ENCODE peak calls at places on chromosomes 13 and 19, in seven cellular contexts. Z, T, O, Y, E, G and B are unnamed samples.

GRCh38 chr13:51823351-51823750 is 19.4 kb upstream of the DHRS12 start:
- DNase-seq in Z (no peak), T (no peak), O (no peak), Y (no peak), E (no peak), G (no peak), B (no peak)

GRCh38 chr19:8525401-8525684 is 11.4 kb upstream of the ZNF414 start:
- DNase-seq in Z (no peak), T (no peak), O (no peak), Y (no peak), E (no peak), G (no peak), B (no peak)

GRCh38 chr19:13154241-13154778 is 4.1 kb downstream of the IER2 start:
- DNase-seq in Z (peak; percentile 96), T (peak; percentile 96), O (peak; percentile 70), Y (peak; percentile 96), E (no peak), G (peak; percentile 40), B (no peak)

GRCh38 chr19:40512473-40513344 is 45.9 kb downstream of the SPTBN4 start:
- DNase-seq in Z (peak; percentile 91), T (no peak), O (no peak), Y (peak; percentile 9), E (no peak), G (peak; percentile 35), B (no peak)

GRCh38 chr19:14305706-14306105 is 75.5 kb upstream of the ADGRE5 start:
- DNase-seq in Z (no peak), T (no peak), O (no peak), Y (no peak), E (no peak), G (no peak), B (no peak)

GRCh38 chr13:51959773-51960172 is 51.5 kb downstream of the ATP7B start:
- DNase-seq in Z (no peak), T (no peak), O (no peak), Y (no peak), E (no peak), G (no peak), B (no peak)

GRCh38 chr19:16268676-16269319 is 55.8 kb upstream of the KLF2 start:
- DNase-seq in Z (no peak), T (no peak), O (no peak), Y (no peak), E (no peak), G (no peak), B (no peak)

GRCh38 chr19:3632739-3633558 is 6.4 kb upstream of the CACTIN start:
- DNase-seq in Z (no peak), T (no peak), O (no peak), Y (no peak), E (no peak), G (no peak), B (no peak)

GRCh38 chr19:17333611-17334413 is 843 bp downstream of the ANO8 start:
- DNase-seq in Z (peak; percentile 100), T (no peak), O (no peak), Y (peak; percentile 64), E (no peak), G (no peak), B (no peak)

GRCh38 chr13:80070024-80070703 is 270.8 kb downstream of the SPRY2 start:
- DNase-seq in Z (no peak), T (no peak), O (no peak), Y (no peak), E (no peak), G (no peak), B (no peak)

GRCh38 chr13:44904982-44905381 is 84.3 kb downstream of the NUFIP1 start:
- DNase-seq in Z (peak; percentile 77), T (no peak), O (no peak), Y (peak; percentile 98), E (no peak), G (no peak), B (peak; percentile 86)

GRCh38 chr19:1131718-1132552 is 28.1 kb downstream of the GPX4 start:
- DNase-seq in Z (peak; percentile 100), T (peak; percentile 82), O (peak; percentile 77), Y (peak; percentile 92), E (no peak), G (no peak), B (no peak)
- TF ChIP-seq CTCF in Z (no peak), T (peak; percentile 16), O (no peak), Y (peak; percentile 4), E (no peak), G (no peak), B (no peak)

GRCh38 chr13:69681722-69682121 is 425.9 kb upstream of the ATXN8OS start:
- DNase-seq in Z (no peak), T (no peak), O (no peak), Y (no peak), E (no peak), G (no peak), B (no peak)
- TF ChIP-seq CTCF in Z (no peak), T (no peak), O (no peak), Y (no peak), E (no peak), G (no peak), B (no peak)

GRCh38 chr19:48646192-48646911 is 365 bp upstream of the CA11 start:
- DNase-seq in Z (peak; percentile 97), T (peak; percentile 84), O (peak; percentile 88), Y (peak; percentile 87), E (peak; percentile 87), G (peak; percentile 92), B (peak; percentile 96)
- TF ChIP-seq CTCF in Z (peak; percentile 66), T (peak; percentile 62), O (peak; percentile 94), Y (peak; percentile 71), E (peak; percentile 72), G (peak; percentile 79), B (peak; percentile 89)

DNA sequence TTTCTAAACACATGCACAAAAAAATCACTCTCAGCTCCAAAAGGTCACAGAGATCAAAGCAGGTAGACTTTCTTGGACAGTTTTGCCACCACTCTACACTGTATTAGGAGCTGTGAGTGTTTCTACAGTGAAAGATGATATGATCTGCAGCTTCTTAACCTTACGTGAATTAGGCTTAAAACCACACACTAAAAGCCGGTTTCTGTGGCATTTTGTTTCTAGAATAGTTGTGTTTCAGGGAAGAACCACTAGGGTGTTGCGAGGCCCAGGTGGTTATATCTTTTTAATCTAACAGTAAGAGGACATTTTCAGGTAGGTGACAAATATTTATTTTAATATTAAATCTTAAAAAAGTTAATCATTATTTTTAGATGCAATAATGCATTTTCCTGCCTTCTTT is 216.4 kb downstream of the KLF5 start:
- DNase-seq in Z (no peak), T (no peak), O (no peak), Y (no peak), E (no peak), G (no peak), B (no peak)
- TF ChIP-seq CTCF in Z (no peak), T (no peak), O (no peak), Y (no peak), E (no peak), G (peak; percentile 23), B (no peak)

GRCh38 chr13:20037908-20038307 is 79.4 kb downstream of the ZMYM2 start:
- DNase-seq in Z (no peak), T (no peak), O (no peak), Y (no peak), E (no peak), G (no peak), B (no peak)

GRCh38 chr13:20033486-20033885 is 75.0 kb downstream of the ZMYM2 start:
- DNase-seq in Z (no peak), T (no peak), O (no peak), Y (no peak), E (no peak), G (no peak), B (no peak)

GRCh38 chr13:20035130-20035529 is 76.6 kb downstream of the ZMYM2 start:
- DNase-seq in Z (peak; percentile 3), T (no peak), O (no peak), Y (peak; percentile 18), E (no peak), G (no peak), B (no peak)
- TF ChIP-seq CTCF in Z (no peak), T (no peak), O (peak; percentile 29), Y (no peak), E (no peak), G (no peak), B (peak; percentile 23)

DNA sequence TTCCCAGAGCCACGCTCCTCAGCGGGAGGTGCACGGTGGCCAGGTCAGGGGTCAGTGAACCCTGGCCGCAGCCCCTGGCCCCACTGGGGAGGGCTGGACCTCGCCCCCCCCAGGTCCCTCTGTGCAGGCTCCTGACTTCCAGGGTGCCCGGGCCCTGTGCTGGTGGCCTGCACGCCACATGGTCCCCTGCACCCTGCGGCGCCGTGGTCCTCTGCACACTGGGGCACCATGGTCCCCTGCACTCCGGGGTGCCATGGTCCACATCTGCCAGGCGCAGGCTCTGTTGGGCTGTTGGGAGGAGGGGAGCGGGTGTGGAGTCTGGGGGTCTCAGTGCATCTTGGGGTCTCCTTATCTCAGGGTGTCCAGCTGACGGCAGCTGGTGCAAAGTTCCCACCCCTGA is 23.3 kb upstream of the TMEM255B start:
- DNase-seq in Z (no peak), T (no peak), O (no peak), Y (no peak), E (peak; percentile 20), G (no peak), B (no peak)
- TF ChIP-seq CTCF in Z (no peak), T (no peak), O (no peak), Y (no peak), E (no peak), G (no peak), B (no peak)

DNA sequence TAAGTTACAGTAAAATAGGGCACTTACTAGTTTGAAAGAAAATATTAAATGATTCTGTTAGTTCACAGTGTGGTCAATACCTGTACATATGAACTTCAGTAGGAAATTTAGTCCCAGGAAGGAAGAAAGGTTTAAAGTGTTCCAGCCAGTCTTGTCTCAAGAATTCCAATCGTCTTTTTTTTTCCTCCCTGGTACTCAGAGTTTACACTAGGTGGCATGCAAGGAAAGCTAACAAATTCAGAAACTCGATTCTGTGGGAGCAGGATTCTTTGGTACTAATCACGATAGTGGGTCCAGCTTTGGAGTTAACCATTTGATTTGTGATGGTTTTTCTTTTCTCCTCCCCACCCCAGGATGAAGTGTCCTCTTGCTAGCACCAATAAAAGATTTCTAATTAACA is 43.6 kb downstream of the POLR1D start:
- DNase-seq in Z (no peak), T (no peak), O (no peak), Y (no peak), E (no peak), G (no peak), B (no peak)
- TF ChIP-seq CTCF in Z (peak; percentile 15), T (no peak), O (no peak), Y (peak; percentile 32), E (no peak), G (peak; percentile 43), B (peak; percentile 22)

GRCh38 chr13:30157616-30157993 is 149.7 kb downstream of the KATNAL1 start:
- DNase-seq in Z (no peak), T (no peak), O (no peak), Y (no peak), E (no peak), G (no peak), B (no peak)

GRCh38 chr13:30156270-30156669 is 151.1 kb downstream of the KATNAL1 start:
- DNase-seq in Z (no peak), T (no peak), O (no peak), Y (no peak), E (no peak), G (no peak), B (no peak)

GRCh38 chr13:30156826-30157615 is 150.3 kb downstream of the KATNAL1 start:
- DNase-seq in Z (no peak), T (no peak), O (no peak), Y (no peak), E (no peak), G (no peak), B (no peak)

GRCh38 chr13:30159446-30159839 is 147.9 kb downstream of the KATNAL1 start:
- DNase-seq in Z (peak; percentile 95), T (no peak), O (no peak), Y (peak; percentile 51), E (no peak), G (no peak), B (no peak)

GRCh38 chr13:30158774-30159445 is 148.4 kb downstream of the KATNAL1 start:
- DNase-seq in Z (peak; percentile 97), T (peak; percentile 39), O (no peak), Y (peak; percentile 49), E (no peak), G (no peak), B (no peak)
- TF ChIP-seq CTCF in Z (peak; percentile 79), T (no peak), O (peak; percentile 6), Y (peak; percentile 42), E (no peak), G (peak; percentile 15), B (peak; percentile 55)